ENCODE peak calls at places on chromosome 22, in five cellular contexts. J is kidney, V is endothelial cell of umbilical vein, H is neuronal stem cell, L is SK-N-SH. N is an unnamed sample. For H3K4me1, the result is how much of the 10 kb centered on the place peaks cover.

GRCh38 chr22:29309332-29310064 is 3.0 kb downstream of the GAS2L1 start:
- DNase-seq in V (peak), J (peak), H (no peak), L (peak), N (no peak)

GRCh38 chr22:44330727-44331660 is 18.2 kb upstream of the SHISAL1 start:
- DNase-seq in L (peak), J (no peak), H (no peak), V (no peak), N (no peak)

GRCh38 chr22:49112661-49113626 is 714.7 kb downstream of the BRD1 start:
- DNase-seq in J (no peak), L (no peak), H (no peak), V (no peak), N (no peak)

GRCh38 chr22:46079861-46080821 is 70.2 kb upstream of the PPARA start:
- DNase-seq in H (no peak), V (no peak), J (peak), L (peak), N (peak)

GRCh38 chr22:41848468-41848867 is 15.6 kb downstream of the SREBF2 start:
- DNase-seq in V (no peak), H (no peak), J (no peak), L (no peak), N (peak)

GRCh38 chr22:27129266-27129665 is 471.9 kb downstream of the MIAT start:
- DNase-seq in L (no peak), J (no peak), V (peak), H (no peak), N (no peak)

GRCh38 chr22:46736705-46737104 is 1.3 kb downstream of the CERK start:
- DNase-seq in H (no peak), V (no peak), J (peak), L (no peak), N (no peak)

GRCh38 chr22:39725351-39726035 is 154.9 kb downstream of the CACNA1I start:
- DNase-seq in V (no peak), L (no peak), J (no peak), H (no peak), N (no peak)

GRCh38 chr22:17368727-17369552 is at the start of gene CECR2:
- DNase-seq in H (peak), J (peak), V (no peak), L (peak), N (peak)

GRCh38 chr22:50105529-50106100 is 15.8 kb downstream of the MOV10L1 start:
- DNase-seq in H (no peak), J (no peak), V (peak), L (no peak), N (no peak)

GRCh38 chr22:19152942-19153883 is 3.1 kb upstream of the GSC2 start:
- DNase-seq in L (no peak), J (no peak), V (no peak), H (no peak), N (no peak)

GRCh38 chr22:49966041-49966715 is 5.6 kb downstream of the PIM3 start:
- DNase-seq in V (no peak), H (no peak), J (peak), L (peak), N (peak)

GRCh38 chr22:35299217-35299716 is 427 bp upstream of the TOM1 start:
- DNase-seq in L (peak), H (peak), J (no peak), V (no peak), N (no peak)

GRCh38 chr22:20401376-20402020 is 7.5 kb downstream of the ZNF74 start:
- DNase-seq in L (no peak), V (no peak), J (no peak), H (no peak), N (no peak)

GRCh38 chr22:30667486-30668305 is at the start of gene DUSP18:
- DNase-seq in J (peak), H (peak), V (peak), L (peak), N (peak)

GRCh38 chr22:35010543-35010942 is 55.4 kb upstream of the ISX start:
- DNase-seq in L (no peak), V (no peak), H (no peak), J (no peak), N (no peak)

GRCh38 chr22:16970446-16970845 is 37.6 kb downstream of the GAB4 start:
- DNase-seq in H (no peak), J (no peak), L (no peak), V (no peak), N (no peak)

GRCh38 chr22:39932918-39933649 is 27.1 kb upstream of the TMA7B start:
- DNase-seq in V (peak), J (no peak), H (peak), L (no peak), N (peak)

GRCh38 chr22:37529652-37530345 is 10.6 kb upstream of the CARD10 start:
- DNase-seq in H (no peak), V (no peak), J (peak), L (peak), N (no peak)

GRCh38 chr22:20881231-20881630 is 22.4 kb downstream of the SNAP29 start:
- DNase-seq in J (no peak), V (no peak), H (no peak), L (no peak), N (no peak)

GRCh38 chr22:50561401-50562074 is 1.2 kb downstream of the SYCE3 start:
- DNase-seq in J (no peak), L (no peak), H (no peak), V (no peak), N (no peak)

GRCh38 chr22:34722901-34723300 is 343.1 kb upstream of the ISX start:
- DNase-seq in J (no peak), H (no peak), L (no peak), V (no peak), N (no peak)

GRCh38 chr22:46757104-46757503 is 5.3 kb upstream of the TBC1D22A start:
- DNase-seq in V (no peak), H (no peak), J (peak), L (no peak), N (no peak)

GRCh38 chr22:44347098-44347497 is 34.3 kb upstream of the SHISAL1 start:
- DNase-seq in L (no peak), H (no peak), J (no peak), V (no peak), N (no peak)

GRCh38 chr22:49632199-49633009 is 195.3 kb downstream of the BRD1 start:
- DNase-seq in J (peak), V (peak), L (peak), H (peak), N (peak)

GRCh38 chr22:17716529-17716928 is 57.7 kb downstream of the BID start:
- DNase-seq in V (no peak), H (no peak), J (no peak), L (no peak), N (no peak)

GRCh38 chr22:41431656-41432055 is 14.9 kb downstream of the TOB2 start:
- DNase-seq in H (no peak), J (no peak), V (no peak), L (no peak), N (no peak)

GRCh38 chr22:46201059-46201757 is 48.9 kb downstream of the CDPF1 start:
- DNase-seq in V (no peak), J (no peak), L (no peak), H (no peak), N (peak)

GRCh38 chr22:29300807-29301601 is 5.4 kb upstream of the GAS2L1 start:
- DNase-seq in V (no peak), L (peak), J (no peak), H (no peak), N (no peak)

GRCh38 chr22:50485221-50486131 is 1.2 kb upstream of the MIOX start:
- DNase-seq in L (no peak), J (peak), H (no peak), V (no peak), N (no peak)

GRCh38 chr22:22925146-22925794 is 37.7 kb downstream of the IGLL5 start:
- DNase-seq in L (no peak), H (no peak), V (no peak), J (peak), N (no peak)

GRCh38 chr22:22927196-22927887 is 39.7 kb downstream of the IGLL5 start:
- DNase-seq in H (no peak), L (no peak), V (no peak), J (peak), N (no peak)

GRCh38 chr22:22927888-22928665 is 40.5 kb downstream of the IGLL5 start:
- DNase-seq in L (no peak), J (no peak), V (no peak), H (no peak), N (no peak)

GRCh38 chr22:22925795-22926358 is 38.3 kb downstream of the IGLL5 start:
- DNase-seq in J (peak), V (no peak), L (no peak), H (no peak), N (peak)

GRCh38 chr22:22926359-22927195 is 39.0 kb downstream of the IGLL5 start:
- DNase-seq in J (peak), V (no peak), L (no peak), H (no peak), N (no peak)
- H3K4me1 ChIP-seq in J (under half), V (under half), L (under half), H (under half), N (under half)

GRCh38 chr22:23243006-23243573 is 62.8 kb downstream of the BCR start:
- DNase-seq in L (no peak), V (no peak), H (peak), J (no peak), N (peak)

GRCh38 chr22:23243859-23244689 is 63.8 kb downstream of the BCR start:
- DNase-seq in V (no peak), J (no peak), H (no peak), L (no peak), N (no peak)

GRCh38 chr22:23242473-23243001 is 62.2 kb downstream of the BCR start:
- DNase-seq in L (no peak), H (peak), J (no peak), V (no peak), N (peak)

GRCh38 chr22:23240639-23241389 is 60.5 kb downstream of the BCR start:
- DNase-seq in L (peak), J (no peak), V (peak), H (no peak), N (peak)

DNA sequence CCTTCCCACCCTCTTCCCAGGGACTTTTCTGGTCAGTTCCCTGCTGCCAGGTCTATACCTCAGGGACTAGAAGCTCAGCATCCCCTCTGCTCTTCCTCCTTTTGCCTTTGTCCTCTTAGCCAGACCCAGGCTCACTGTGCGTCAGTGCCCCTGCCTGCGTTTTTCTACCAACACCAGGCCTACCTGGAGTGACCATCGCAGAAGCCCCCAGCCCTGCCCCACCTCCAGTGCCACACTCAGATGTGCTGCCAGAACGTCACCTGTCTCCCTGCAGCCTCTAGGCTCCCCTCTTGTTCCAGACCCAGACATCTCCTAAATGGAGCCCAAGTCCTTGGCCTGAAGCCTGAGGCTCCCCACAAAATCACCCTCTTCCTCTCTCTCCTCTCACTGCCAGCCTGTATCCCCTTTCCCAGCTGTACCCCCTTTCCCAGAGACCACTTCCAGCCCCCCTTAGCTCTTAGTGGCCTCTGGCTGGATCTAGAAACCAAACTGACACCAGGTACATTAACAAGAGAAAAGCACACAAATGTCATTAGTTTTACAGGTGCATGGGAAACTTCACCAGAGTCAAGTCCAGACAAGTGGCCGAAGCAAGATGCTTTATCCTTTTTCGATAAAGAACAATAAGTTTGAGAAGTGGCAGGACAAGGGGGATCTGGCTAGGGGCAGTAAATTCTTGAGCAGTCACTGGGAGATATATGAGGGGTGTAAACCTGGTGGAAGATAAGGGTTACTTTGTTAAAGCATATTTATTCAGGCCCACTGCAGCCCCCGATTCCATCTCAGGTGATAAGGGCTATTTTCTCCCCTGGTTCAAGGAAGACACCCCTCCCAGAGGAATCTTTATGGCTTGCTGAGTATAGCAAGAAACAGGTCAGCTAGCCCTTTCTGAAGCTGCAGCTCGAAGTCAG is 61.5 kb downstream of the BCR start:
- DNase-seq in V (no peak), L (no peak), J (no peak), H (no peak), N (peak)
- H3K4me1 ChIP-seq in V (under half), L (under half), J (under half), H (under half), N (half or more)

DNA sequence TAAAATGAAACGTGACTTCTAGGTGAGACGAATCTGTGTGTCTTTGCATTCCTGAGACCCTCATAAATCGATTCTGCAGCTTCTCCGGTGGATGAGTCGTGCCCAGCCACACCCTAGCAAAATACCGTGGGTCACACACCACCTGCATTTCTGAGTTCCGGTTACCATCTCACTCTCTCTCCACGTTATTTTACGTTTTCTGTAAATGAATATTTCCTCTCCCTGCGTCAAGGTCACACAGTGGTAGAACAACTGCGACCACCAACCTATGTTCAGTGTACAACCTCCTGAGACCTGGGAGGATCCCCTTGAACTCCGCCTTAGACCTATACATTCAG is 1.1 kb downstream of the YWHAH start:
- DNase-seq in V (no peak), L (no peak), H (no peak), J (no peak), N (no peak)
- H3K4me1 ChIP-seq in V (under half), L (under half), H (under half), J (under half), N (under half)

DNA sequence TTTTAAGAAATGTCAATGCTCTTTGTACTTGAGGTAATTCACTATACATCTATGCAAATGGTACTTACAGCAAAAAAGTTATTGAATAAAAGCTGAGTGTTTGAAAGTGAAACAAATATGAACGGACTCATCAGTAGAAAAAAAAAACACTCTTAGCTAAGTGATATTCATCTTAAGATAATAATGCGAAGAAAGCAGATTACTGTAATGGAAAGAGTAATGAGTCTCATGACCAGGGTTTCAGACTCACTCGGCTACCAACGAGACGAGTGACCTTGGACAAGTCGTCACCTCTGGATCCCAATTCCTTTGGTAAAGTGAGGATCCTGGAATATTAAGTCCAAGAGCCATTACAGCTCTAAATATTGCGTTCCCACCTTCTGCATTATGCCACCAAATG is 57.0 kb downstream of the PACSIN2 start:
- DNase-seq in L (no peak), V (peak), J (no peak), H (no peak), N (no peak)
- H3K4me1 ChIP-seq in L (under half), V (under half), J (under half), H (under half), N (under half)

DNA sequence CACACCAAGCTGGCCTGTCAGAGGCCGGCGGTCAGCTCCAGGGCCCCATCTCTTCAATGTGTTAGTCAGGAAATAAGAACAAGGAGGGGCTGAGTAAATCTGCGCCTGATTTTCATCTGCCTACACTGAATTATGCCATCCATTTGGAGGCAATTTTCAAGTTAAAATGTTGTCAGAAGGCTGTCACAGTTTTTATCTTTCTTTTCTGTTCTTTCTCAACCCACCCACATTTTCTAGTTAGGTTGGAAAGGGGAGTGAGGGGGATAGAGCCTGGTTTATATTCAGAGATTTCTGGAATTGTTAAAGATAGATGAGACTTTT is 18.9 kb downstream of the ADORA2A start:
- DNase-seq in L (no peak), H (no peak), J (no peak), V (no peak), N (no peak)
- H3K4me1 ChIP-seq in L (under half), H (under half), J (under half), V (under half), N (under half)

N was measured in Caco-2.